ENCODE peak calls at places on chromosomes 11 and 22, in nine cellular contexts. G is SJCRH30; L is stimulated activated CD8-positive, alpha-beta memory T cell treated with anti-CD3 and anti-CD28 coated beads, Interleukin-4, amount 100 ng/mL, for 4 hours; Q is A549; W is activated CD4-positive, alpha-beta T cell treated with anti-CD3 and anti-CD28 coated beads, Interleukin-2, amount 50 U/mL, for 48 hours; C is NAMALWA; J is astrocyte of the hippocampus; A is left cardiac atrium; S is HFF-Myc. H is an unnamed sample.

GRCh38 chr22:35150163-35151107 is 84.5 kb downstream of the ISX start:
- DNase-seq in A (peak; percentile 56), W (peak; percentile 79), L (peak; percentile 3), J (peak; percentile 70), Q (peak; percentile 13), C (peak; percentile 79), G (peak; percentile 67), S (peak; percentile 19), H (peak; percentile 41)

GRCh38 chr22:49239264-49240015 is 588.2 kb downstream of the BRD1 start:
- DNase-seq in A (no peak), J (no peak), S (no peak), L (no peak), G (no peak), C (no peak), Q (no peak), W (no peak), H (no peak)

GRCh38 chr11:133903875-133904817 is 52.6 kb downstream of the IGSF9B start:
- DNase-seq in Q (no peak), S (no peak), C (no peak), W (no peak), J (no peak), A (no peak), L (no peak), G (no peak), H (no peak)

GRCh38 chr22:33126881-33127280 is 68.7 kb upstream of the SYN3 start:
- DNase-seq in Q (no peak), J (no peak), L (no peak), A (no peak), S (no peak), W (no peak), G (no peak), C (no peak), H (no peak)

GRCh38 chr11:2697871-2698270 is 1.9 kb downstream of the KCNQ1OT1 start:
- DNase-seq in A (peak; percentile 3), S (no peak), L (no peak), G (no peak), W (no peak), J (no peak), C (no peak), Q (no peak), H (no peak)

GRCh38 chr22:22342697-22343602 is 98.4 kb downstream of the VPREB1 start:
- DNase-seq in G (peak; percentile 62), C (peak; percentile 57), J (peak; percentile 36), Q (peak; percentile 43), L (peak; percentile 24), S (peak; percentile 3), A (peak; percentile 32), W (peak; percentile 82), H (peak; percentile 32)

GRCh38 chr11:13883042-13883441 is 79.5 kb upstream of the SPON1 start:
- DNase-seq in L (no peak), A (no peak), Q (no peak), C (no peak), S (no peak), J (no peak), W (peak; percentile 13), G (no peak), H (no peak)

GRCh38 chr22:42844756-42845155 is 12.3 kb downstream of the ARFGAP3 start:
- DNase-seq in S (no peak), W (no peak), J (peak; percentile 33), A (no peak), L (no peak), C (no peak), G (no peak), Q (no peak), H (peak; percentile 44)

GRCh38 chr11:90135016-90135415 is 553 bp downstream of the NAALAD2 start:
- DNase-seq in G (no peak), W (no peak), A (no peak), J (no peak), L (no peak), S (no peak), C (no peak), Q (no peak), H (no peak)

GRCh38 chr22:36781656-36782627 is 6.0 kb upstream of the IFT27 start:
- DNase-seq in A (peak; percentile 82), J (peak; percentile 93), Q (peak; percentile 75), S (peak; percentile 59), W (peak; percentile 93), G (peak; percentile 48), C (peak; percentile 84), L (peak; percentile 68), H (peak; percentile 73)

GRCh38 chr11:93686812-93687211 is 25.3 kb downstream of the CEP295 start:
- DNase-seq in J (peak; percentile 27), C (no peak), W (no peak), S (no peak), Q (no peak), A (no peak), G (no peak), L (no peak), H (no peak)

H was measured in HTR-8/SVneo.